ENCODE peak calls at places on chromosomes 5 and 9, in seven cellular contexts. One of them, this sample, is unnamed.

GRCh38 chr9:68631811-68632210 is 73.2 kb upstream of the PIP5K1B start:
- DNase-seq in astrocyte: no peak
- DNase-seq in RWPE2: no peak
- DNase-seq in GM12878: no peak
- DNase-seq in gastrocnemius medialis: no peak
- DNase-seq in hypothalamus: no peak
- DNase-seq in choroid plexus epithelial cell: no peak
- DNase-seq in this sample: no peak

GRCh38 chr5:119808474-119808873 is 179.1 kb downstream of the FAM170A start:
- DNase-seq in astrocyte: no peak
- DNase-seq in RWPE2: no peak
- DNase-seq in GM12878: no peak
- DNase-seq in gastrocnemius medialis: no peak
- DNase-seq in hypothalamus: no peak
- DNase-seq in choroid plexus epithelial cell: no peak
- DNase-seq in this sample: no peak

GRCh38 chr5:135995979-135996378 is 32.8 kb upstream of the TGFBI start:
- DNase-seq in astrocyte: peak
- DNase-seq in RWPE2: no peak
- DNase-seq in GM12878: no peak
- DNase-seq in gastrocnemius medialis: no peak
- DNase-seq in hypothalamus: no peak
- DNase-seq in choroid plexus epithelial cell: no peak
- DNase-seq in this sample: no peak

GRCh38 chr9:75033789-75034473 is 5.8 kb upstream of the CARNMT1 start:
- DNase-seq in astrocyte: no peak
- DNase-seq in RWPE2: no peak
- DNase-seq in GM12878: no peak
- DNase-seq in gastrocnemius medialis: no peak
- DNase-seq in hypothalamus: no peak
- DNase-seq in choroid plexus epithelial cell: no peak
- DNase-seq in this sample: no peak

GRCh38 chr9:88026133-88026510 is 51.8 kb upstream of the CDK20 start:
- DNase-seq in astrocyte: no peak
- DNase-seq in RWPE2: no peak
- DNase-seq in GM12878: no peak
- DNase-seq in gastrocnemius medialis: no peak
- DNase-seq in hypothalamus: no peak
- DNase-seq in choroid plexus epithelial cell: peak
- DNase-seq in this sample: no peak

GRCh38 chr5:66440202-66440680 is 156.0 kb upstream of the MAST4 start:
- DNase-seq in astrocyte: peak
- DNase-seq in RWPE2: no peak
- DNase-seq in GM12878: no peak
- DNase-seq in gastrocnemius medialis: no peak
- DNase-seq in hypothalamus: no peak
- DNase-seq in choroid plexus epithelial cell: peak
- DNase-seq in this sample: no peak

GRCh38 chr5:141778211-141778610 is 96.2 kb upstream of the ARAP3 start:
- DNase-seq in astrocyte: peak
- DNase-seq in RWPE2: no peak
- DNase-seq in GM12878: no peak
- DNase-seq in gastrocnemius medialis: no peak
- DNase-seq in hypothalamus: no peak
- DNase-seq in choroid plexus epithelial cell: peak
- DNase-seq in this sample: no peak

GRCh38 chr9:113963017-113963620 is 87.0 kb downstream of the ZNF618 start:
- DNase-seq in astrocyte: no peak
- DNase-seq in RWPE2: no peak
- DNase-seq in GM12878: no peak
- DNase-seq in gastrocnemius medialis: peak
- DNase-seq in hypothalamus: no peak
- DNase-seq in choroid plexus epithelial cell: peak
- DNase-seq in this sample: no peak

GRCh38 chr9:99231708-99232107 is 9.6 kb downstream of the SEC61B start:
- DNase-seq in astrocyte: no peak
- DNase-seq in RWPE2: no peak
- DNase-seq in GM12878: peak
- DNase-seq in gastrocnemius medialis: peak
- DNase-seq in hypothalamus: no peak
- DNase-seq in choroid plexus epithelial cell: peak
- DNase-seq in this sample: no peak

GRCh38 chr9:127279717-127280285 is 15.2 kb downstream of the GARNL3 start:
- DNase-seq in astrocyte: no peak
- DNase-seq in RWPE2: no peak
- DNase-seq in GM12878: no peak
- DNase-seq in gastrocnemius medialis: no peak
- DNase-seq in hypothalamus: no peak
- DNase-seq in choroid plexus epithelial cell: no peak
- DNase-seq in this sample: no peak

GRCh38 chr9:124685217-124685616 is 85.9 kb downstream of the NR6A1 start:
- DNase-seq in astrocyte: no peak
- DNase-seq in RWPE2: no peak
- DNase-seq in GM12878: no peak
- DNase-seq in gastrocnemius medialis: no peak
- DNase-seq in hypothalamus: no peak
- DNase-seq in choroid plexus epithelial cell: no peak
- DNase-seq in this sample: no peak

GRCh38 chr5:61496406-61497307 is 164.6 kb downstream of the ZSWIM6 start:
- DNase-seq in astrocyte: peak
- DNase-seq in RWPE2: no peak
- DNase-seq in GM12878: no peak
- DNase-seq in gastrocnemius medialis: no peak
- DNase-seq in hypothalamus: no peak
- DNase-seq in choroid plexus epithelial cell: no peak
- DNase-seq in this sample: no peak

GRCh38 chr5:15524712-15525111 is 24.7 kb downstream of the FBXL7 start:
- DNase-seq in astrocyte: no peak
- DNase-seq in RWPE2: no peak
- DNase-seq in GM12878: no peak
- DNase-seq in gastrocnemius medialis: no peak
- DNase-seq in hypothalamus: no peak
- DNase-seq in choroid plexus epithelial cell: no peak
- DNase-seq in this sample: no peak

GRCh38 chr5:40318378-40318777 is 361.3 kb upstream of the PTGER4 start:
- DNase-seq in astrocyte: no peak
- DNase-seq in RWPE2: no peak
- DNase-seq in GM12878: no peak
- DNase-seq in gastrocnemius medialis: no peak
- DNase-seq in hypothalamus: no peak
- DNase-seq in choroid plexus epithelial cell: no peak
- DNase-seq in this sample: no peak

GRCh38 chr5:177372910-177373309 is 11.3 kb upstream of the SLC34A1 start:
- DNase-seq in astrocyte: no peak
- DNase-seq in RWPE2: no peak
- DNase-seq in GM12878: no peak
- DNase-seq in gastrocnemius medialis: no peak
- DNase-seq in hypothalamus: no peak
- DNase-seq in choroid plexus epithelial cell: no peak
- DNase-seq in this sample: no peak

GRCh38 chr5:139667001-139667729 is 19.0 kb downstream of the CXXC5 start:
- DNase-seq in astrocyte: no peak
- DNase-seq in RWPE2: no peak
- DNase-seq in GM12878: no peak
- DNase-seq in gastrocnemius medialis: no peak
- DNase-seq in hypothalamus: no peak
- DNase-seq in choroid plexus epithelial cell: no peak
- DNase-seq in this sample: no peak

This sample was measured in vagina.